ENCODE peak calls at places on chromosomes 6 and 20, in five cellular contexts. K is MM.1S, N is Panc1, U is psoas muscle, Y is mucosa of descending colon. I is an unnamed sample. For H3K4me1, the result is how much of the 10 kb centered on the place peaks cover.

GRCh38 chr6:165010556-165011535 is 298.6 kb downstream of the C6orf118 start:
- DNase-seq in K (no peak), N (no peak), U (no peak), Y (no peak), I (no peak)

GRCh38 chr20:36614781-36615557 is 9.4 kb downstream of the RAB5IF start:
- DNase-seq in K (no peak), N (no peak), U (no peak), Y (no peak), I (no peak)

GRCh38 chr6:13352165-13352564 is 23.8 kb upstream of the TBC1D7 start:
- DNase-seq in K (no peak), N (no peak), U (no peak), Y (no peak), I (no peak)

GRCh38 chr6:108027594-108027993 is 46.9 kb downstream of the OSTM1 start:
- DNase-seq in K (no peak), N (no peak), U (no peak), Y (peak), I (no peak)

GRCh38 chr6:104702126-104702841 is 157.4 kb downstream of the HACE1 start:
- DNase-seq in K (no peak), N (no peak), U (no peak), Y (no peak), I (no peak)

GRCh38 chr20:32505723-32506473 is 79.2 kb downstream of the NOL4L start:
- DNase-seq in K (peak), N (no peak), U (no peak), Y (no peak), I (no peak)

GRCh38 chr6:80457044-80457933 is 350.8 kb downstream of the BCKDHB start:
- DNase-seq in K (no peak), N (no peak), U (peak), Y (peak), I (no peak)

GRCh38 chr20:37362821-37363220 is 16.9 kb downstream of the SRC start:
- DNase-seq in K (no peak), N (no peak), U (no peak), Y (no peak), I (peak)

GRCh38 chr6:44043036-44043478 is 84.2 kb downstream of the MRPL14 start:
- DNase-seq in K (no peak), N (peak), U (no peak), Y (no peak), I (no peak)

GRCh38 chr6:146985111-146985510 is 219.1 kb upstream of the STXBP5 start:
- DNase-seq in K (no peak), N (no peak), U (no peak), Y (peak), I (no peak)

GRCh38 chr6:56370591-56371198 is 123.3 kb upstream of the COL21A1 start:
- DNase-seq in K (peak), N (peak), U (no peak), Y (peak), I (no peak)

GRCh38 chr6:11229267-11230043 is 3.0 kb downstream of the NEDD9 start:
- DNase-seq in K (no peak), N (no peak), U (no peak), Y (no peak), I (no peak)

GRCh38 chr20:41052742-41053419 is 24.3 kb downstream of the TOP1 start:
- DNase-seq in K (no peak), N (no peak), U (no peak), Y (peak), I (no peak)

GRCh38 chr6:48747471-48747870 is 636.5 kb upstream of the PTCHD4 start:
- DNase-seq in K (no peak), N (no peak), U (no peak), Y (no peak), I (no peak)

GRCh38 chr6:127855542-127856159 is 45.2 kb downstream of the THEMIS start:
- DNase-seq in K (peak), N (peak), U (no peak), Y (peak), I (no peak)

GRCh38 chr6:151962246-151962846 is 154.9 kb downstream of the ESR1 start:
- DNase-seq in K (no peak), N (no peak), U (no peak), Y (no peak), I (no peak)

GRCh38 chr20:46260480-46260879 is 47.8 kb downstream of the CDH22 start:
- DNase-seq in K (no peak), N (no peak), U (peak), Y (no peak), I (no peak)

GRCh38 chr20:34708621-34709043 is 4.5 kb downstream of the TP53INP2 start:
- DNase-seq in K (peak), N (no peak), U (peak), Y (peak), I (peak)

GRCh38 chr6:120671519-120671918 is 662.8 kb downstream of the TBC1D32 start:
- DNase-seq in K (no peak), N (no peak), U (no peak), Y (no peak), I (no peak)

GRCh38 chr6:157033428-157034140 is 256.4 kb downstream of the ARID1B start:
- DNase-seq in K (no peak), N (no peak), U (no peak), Y (no peak), I (no peak)

GRCh38 chr6:17280138-17280537 is 1.0 kb upstream of the RBM24 start:
- DNase-seq in K (no peak), N (no peak), U (no peak), Y (no peak), I (no peak)

GRCh38 chr6:17278289-17279061 is 2.7 kb upstream of the RBM24 start:
- DNase-seq in K (no peak), N (peak), U (no peak), Y (no peak), I (no peak)

GRCh38 chr6:17281100-17281496 is at the start of gene RBM24:
- DNase-seq in K (peak), N (no peak), U (peak), Y (peak), I (no peak)

GRCh38 chr6:17281497-17282481 is 628 bp downstream of the RBM24 start:
- DNase-seq in K (no peak), N (no peak), U (no peak), Y (peak), I (no peak)

DNA sequence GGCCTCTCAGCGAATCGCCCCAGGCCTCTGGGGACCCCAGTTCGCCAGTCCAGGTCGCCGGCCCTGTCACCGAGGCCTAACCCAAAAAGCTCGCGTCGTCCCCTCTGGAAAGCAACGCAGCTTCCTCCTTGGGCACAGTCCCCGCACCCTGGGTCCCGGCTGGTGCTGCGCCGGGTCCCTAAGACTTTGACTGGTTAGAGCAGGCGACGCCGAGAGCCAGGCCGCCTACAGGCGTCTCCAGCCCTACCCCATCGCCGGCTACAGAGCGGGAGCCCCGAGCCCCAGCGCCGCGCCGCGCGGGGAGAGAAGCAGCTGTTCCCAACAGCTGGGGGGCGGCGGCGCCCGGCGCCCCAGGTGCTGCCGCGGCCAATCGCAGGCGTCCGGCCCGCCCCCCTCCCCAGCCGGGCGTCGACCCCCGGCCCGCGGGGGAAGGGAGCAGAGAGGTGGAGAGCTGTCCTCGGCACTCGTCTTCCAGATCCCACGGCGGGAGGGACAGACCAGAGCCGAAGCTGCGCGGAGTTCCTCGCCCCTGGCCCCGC is 540 bp upstream of the RBM24 start:
- DNase-seq in K (no peak), N (no peak), U (peak), Y (peak), I (no peak)
- TF ChIP-seq CTCF in K (no peak), N (no peak), U (peak), Y (no peak), I (no peak)

GRCh38 chr6:15267221-15267620 is 21.4 kb downstream of the JARID2 start:
- DNase-seq in K (no peak), N (no peak), U (no peak), Y (no peak), I (no peak)
- H3K4me1 ChIP-seq in K (under half), N (under half), U (under half), Y (under half), I (under half)

GRCh38 chr20:44532248-44532980 is 10.5 kb upstream of the SERINC3 start:
- DNase-seq in K (no peak), N (no peak), U (no peak), Y (no peak), I (no peak)
- TF ChIP-seq CTCF in K (no peak), N (no peak), U (no peak), Y (no peak), I (no peak)

GRCh38 chr6:25296217-25296905 is 17.2 kb downstream of the CARMIL1 start:
- DNase-seq in K (no peak), N (no peak), U (no peak), Y (no peak), I (no peak)

GRCh38 chr6:25290306-25291060 is 11.3 kb downstream of the CARMIL1 start:
- DNase-seq in K (no peak), N (no peak), U (no peak), Y (no peak), I (no peak)

GRCh38 chr6:25288518-25288917 is 9.3 kb downstream of the CARMIL1 start:
- DNase-seq in K (no peak), N (no peak), U (no peak), Y (no peak), I (no peak)

GRCh38 chr6:25295651-25296050 is 16.5 kb downstream of the CARMIL1 start:
- DNase-seq in K (no peak), N (no peak), U (no peak), Y (no peak), I (no peak)

DNA sequence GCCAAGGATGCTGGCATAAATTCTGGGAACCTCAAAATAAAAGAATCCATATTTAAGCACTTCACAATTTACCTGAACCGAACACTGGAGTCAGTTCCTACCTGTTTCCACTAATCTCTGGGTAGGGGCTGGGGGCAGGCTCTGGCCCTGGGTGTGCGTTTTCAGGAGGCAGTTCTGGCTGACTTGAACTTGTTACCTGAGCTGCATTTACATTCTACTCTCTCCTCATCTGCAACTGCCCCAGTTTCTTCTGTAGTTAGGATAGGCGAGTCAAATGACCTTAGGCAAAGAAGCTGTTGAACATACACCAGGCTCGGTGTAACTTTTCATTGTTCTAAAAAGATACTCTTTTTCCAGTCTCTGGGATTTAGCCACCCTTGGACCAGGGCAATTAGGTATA is 13.2 kb downstream of the CARMIL1 start:
- DNase-seq in K (no peak), N (no peak), U (no peak), Y (no peak), I (no peak)
- H3K4me1 ChIP-seq in K (under half), N (under half), U (under half), Y (under half), I (under half)

GRCh38 chr6:161095916-161096315 is 104.3 kb downstream of the MAP3K4 start:
- DNase-seq in K (no peak), N (no peak), U (no peak), Y (no peak), I (no peak)

GRCh38 chr6:161104966-161105365 is 113.4 kb downstream of the MAP3K4 start:
- DNase-seq in K (no peak), N (no peak), U (no peak), Y (no peak), I (no peak)

GRCh38 chr6:161103475-161103874 is 111.9 kb downstream of the MAP3K4 start:
- DNase-seq in K (no peak), N (no peak), U (no peak), Y (no peak), I (no peak)

GRCh38 chr6:161101517-161101916 is 109.9 kb downstream of the MAP3K4 start:
- DNase-seq in K (no peak), N (no peak), U (no peak), Y (no peak), I (no peak)

DNA sequence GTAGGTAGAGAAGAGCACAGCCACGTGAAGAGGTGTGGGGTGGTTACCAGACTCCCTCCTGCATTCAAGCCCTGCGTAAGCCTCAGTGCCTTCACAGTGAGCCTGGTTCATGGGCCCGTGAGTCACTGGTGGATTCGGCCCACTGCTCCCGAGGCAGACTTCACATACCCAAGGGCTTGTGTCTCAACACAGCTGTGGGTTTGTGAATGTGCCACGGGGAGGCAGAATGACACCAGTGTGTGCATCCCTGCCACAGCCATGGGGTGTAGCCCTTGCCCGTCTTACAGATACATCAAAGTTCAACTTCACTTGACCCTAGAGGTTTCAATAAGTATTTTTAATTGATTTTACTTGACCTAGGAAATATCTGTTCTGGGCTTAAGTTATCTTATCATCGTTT is 108.5 kb downstream of the MAP3K4 start:
- DNase-seq in K (no peak), N (no peak), U (no peak), Y (no peak), I (no peak)
- TF ChIP-seq CTCF in K (no peak), N (no peak), U (no peak), Y (no peak), I (no peak)

DNA sequence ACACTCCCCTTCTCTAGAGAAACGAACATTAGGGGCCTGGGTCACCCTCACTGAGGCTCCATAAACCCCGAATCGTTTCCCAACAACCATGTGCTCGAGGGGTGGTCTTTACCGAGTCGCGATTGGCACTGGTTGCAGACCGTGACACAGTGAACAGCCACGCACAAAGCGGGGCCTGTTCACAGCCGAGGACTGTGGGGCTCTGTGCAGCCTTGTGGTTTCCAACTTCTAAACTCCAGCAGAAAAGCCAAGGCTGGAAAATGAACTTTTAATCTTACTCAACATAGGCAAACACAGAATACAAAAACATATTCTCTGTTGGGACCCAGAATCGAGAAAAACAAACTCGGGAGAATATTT is 19.0 kb downstream of the RRBP1 start:
- DNase-seq in K (no peak), N (no peak), U (no peak), Y (no peak), I (no peak)
- H3K4me1 ChIP-seq in K (under half), N (under half), U (under half), Y (under half), I (under half)

GRCh38 chr6:105807905-105808304 is 278.2 kb upstream of the PRDM1 start:
- DNase-seq in K (no peak), N (no peak), U (no peak), Y (no peak), I (no peak)
- TF ChIP-seq CTCF in K (no peak), N (no peak), U (no peak), Y (no peak), I (no peak)

I was measured in Peyer's patch.